ENCODE peak calls at places on chromosomes 11 and 22, in five cellular contexts. B is mesenchymal stem cell, M is fibroblast of lung, O is H9, R is mammary epithelial cell. I is an unnamed sample.

GRCh38 chr22:49400866-49401598 is 426.6 kb downstream of the BRD1 start:
- DNase-seq in B (no peak), M (no peak), O (peak; percentile 13), R (no peak), I (no peak)

GRCh38 chr11:77374611-77375031 is 73.1 kb upstream of the GDPD4 start:
- DNase-seq in B (peak; percentile 8), M (peak; percentile 61), O (no peak), R (peak; percentile 67), I (no peak)

GRCh38 chr11:5620606-5621521 is 3.9 kb upstream of the TRIM34 start:
- DNase-seq in B (peak; percentile 94), M (peak; percentile 93), O (no peak), R (peak; percentile 84), I (peak; percentile 96)

GRCh38 chr22:28027453-28028448 is 108.7 kb upstream of the PITPNB start:
- DNase-seq in B (no peak), M (no peak), O (no peak), R (no peak), I (no peak)

GRCh38 chr11:120834686-120835225 is 189.1 kb upstream of the TBCEL start:
- DNase-seq in B (no peak), M (no peak), O (no peak), R (no peak), I (no peak)

GRCh38 chr11:32121012-32121411 is 30.1 kb downstream of the RCN1 start:
- DNase-seq in B (no peak), M (no peak), O (no peak), R (no peak), I (no peak)

GRCh38 chr11:130391692-130392091 is 36.7 kb downstream of the ADAMTS8 start:
- DNase-seq in B (no peak), M (no peak), O (no peak), R (no peak), I (no peak)

GRCh38 chr11:36108812-36109498 is 165.1 kb downstream of the LDLRAD3 start:
- DNase-seq in B (no peak), M (no peak), O (no peak), R (no peak), I (no peak)

GRCh38 chr11:8033312-8033715 is 46.2 kb downstream of the EIF3F start:
- DNase-seq in B (peak; percentile 81), M (peak; percentile 75), O (peak; percentile 81), R (peak; percentile 56), I (peak; percentile 69)

GRCh38 chr22:50072714-50073538 is 12.3 kb downstream of the MLC1 start:
- DNase-seq in B (no peak), M (no peak), O (no peak), R (no peak), I (no peak)

GRCh38 chr11:89922195-89922660 is at the start of gene TRIM49D1:
- DNase-seq in B (no peak), M (no peak), O (no peak), R (no peak), I (no peak)

GRCh38 chr11:119977881-119978280 is 160.0 kb downstream of the TRIM29 start:
- DNase-seq in B (no peak), M (no peak), O (no peak), R (no peak), I (no peak)

GRCh38 chr11:73399159-73400090 is 23.2 kb downstream of the RELT start:
- DNase-seq in B (no peak), M (no peak), O (no peak), R (no peak), I (no peak)

GRCh38 chr22:39388261-39389011 is 11.1 kb upstream of the TAB1 start:
- DNase-seq in B (peak; percentile 88), M (peak; percentile 81), O (peak; percentile 98), R (peak; percentile 34), I (peak; percentile 78)

GRCh38 chr11:103537904-103538502 is 428.8 kb downstream of the DYNC2H1 start:
- DNase-seq in B (peak; percentile 26), M (no peak), O (no peak), R (peak; percentile 26), I (peak; percentile 19)

GRCh38 chr11:78784321-78785061 is 209.8 kb upstream of the NARS2 start:
- DNase-seq in B (peak; percentile 80), M (peak; percentile 86), O (no peak), R (peak; percentile 48), I (no peak)

GRCh38 chr11:24239016-24239720 is 257.7 kb upstream of the LUZP2 start:
- DNase-seq in B (peak; percentile 87), M (peak; percentile 93), O (no peak), R (no peak), I (no peak)

GRCh38 chr11:130622126-130622525 is 173.7 kb downstream of the ADAMTS15 start:
- DNase-seq in B (peak; percentile 56), M (no peak), O (no peak), R (no peak), I (no peak)

GRCh38 chr11:113404859-113405430 is 17.4 kb downstream of the ANKK1 start:
- DNase-seq in B (no peak), M (no peak), O (no peak), R (peak; percentile 39), I (no peak)

GRCh38 chr11:32581556-32581955 is 2.1 kb upstream of the EIF3M start:
- DNase-seq in B (no peak), M (no peak), O (no peak), R (no peak), I (no peak)

GRCh38 chr22:42931421-42932196 is 74.5 kb upstream of the ARFGAP3 start:
- DNase-seq in B (no peak), M (no peak), O (no peak), R (no peak), I (no peak)

GRCh38 chr11:68181719-68182451 is 31.2 kb downstream of the KMT5B start:
- DNase-seq in B (peak; percentile 73), M (no peak), O (no peak), R (no peak), I (peak; percentile 63)

GRCh38 chr11:26583550-26583949 is 11.5 kb upstream of the MUC15 start:
- DNase-seq in B (peak; percentile 60), M (no peak), O (no peak), R (peak; percentile 91), I (peak; percentile 100)

GRCh38 chr22:19708323-19709011 is 5.8 kb upstream of the SEPTIN5 start:
- DNase-seq in B (no peak), M (no peak), O (peak; percentile 24), R (no peak), I (no peak)

GRCh38 chr11:115170133-115170815 is 333.9 kb downstream of the CADM1 start:
- DNase-seq in B (peak; percentile 43), M (no peak), O (no peak), R (no peak), I (peak; percentile 71)

GRCh38 chr11:26867286-26867685 is 126.6 kb upstream of the FIBIN start:
- DNase-seq in B (peak; percentile 12), M (no peak), O (no peak), R (no peak), I (peak; percentile 18)

GRCh38 chr11:6411594-6412031 is 7.3 kb downstream of the APBB1 start:
- DNase-seq in B (no peak), M (no peak), O (no peak), R (no peak), I (no peak)

GRCh38 chr11:27213232-27213660 is 149.8 kb downstream of the CCDC34 start:
- DNase-seq in B (peak; percentile 61), M (peak; percentile 97), O (no peak), R (peak; percentile 79), I (no peak)

GRCh38 chr22:17436981-17437410 is 67.7 kb downstream of the CECR2 start:
- DNase-seq in B (no peak), M (no peak), O (peak; percentile 47), R (no peak), I (no peak)

GRCh38 chr11:118129475-118130196 is 23.0 kb downstream of the SCN4B start:
- DNase-seq in B (no peak), M (no peak), O (no peak), R (no peak), I (no peak)

GRCh38 chr11:36254739-36255138 is 34.5 kb downstream of the COMMD9 start:
- DNase-seq in B (no peak), M (peak; percentile 47), O (no peak), R (peak; percentile 50), I (no peak)

GRCh38 chr11:125128450-125128849 is 17.0 kb upstream of the TMEM218 start:
- DNase-seq in B (peak; percentile 34), M (peak; percentile 75), O (no peak), R (peak; percentile 24), I (no peak)

GRCh38 chr22:37594237-37594636 is 14.3 kb upstream of the LGALS2 start:
- DNase-seq in B (no peak), M (no peak), O (no peak), R (no peak), I (no peak)

GRCh38 chr22:42299586-42300285 is 29.3 kb upstream of the TCF20 start:
- DNase-seq in B (no peak), M (no peak), O (peak; percentile 77), R (no peak), I (no peak)

GRCh38 chr11:17978553-17979287 is 34.1 kb downstream of the SERGEF start:
- DNase-seq in B (peak; percentile 57), M (peak; percentile 36), O (peak; percentile 75), R (peak; percentile 39), I (peak; percentile 73)

GRCh38 chr22:24434472-24435322 is 7.3 kb downstream of the ADORA2A start:
- DNase-seq in B (peak; percentile 61), M (peak; percentile 35), O (no peak), R (no peak), I (no peak)

GRCh38 chr22:29031236-29031982 is 30.2 kb downstream of the C22orf31 start:
- DNase-seq in B (peak; percentile 100), M (peak; percentile 99), O (peak; percentile 74), R (peak; percentile 96), I (peak; percentile 55)

GRCh38 chr11:58711832-58712231 is 19.9 kb downstream of the GLYAT start:
- DNase-seq in B (no peak), M (no peak), O (no peak), R (no peak), I (no peak)

GRCh38 chr22:29028468-29028867 is 33.2 kb downstream of the C22orf31 start:
- DNase-seq in B (peak; percentile 20), M (no peak), O (no peak), R (no peak), I (no peak)

GRCh38 chr11:32358729-32359128 is 76.6 kb downstream of the WT1 start:
- DNase-seq in B (no peak), M (no peak), O (no peak), R (no peak), I (no peak)

GRCh38 chr11:47514825-47515647 is 37.9 kb downstream of the CELF1 start:
- DNase-seq in B (peak; percentile 91), M (peak; percentile 95), O (peak; percentile 16), R (peak; percentile 65), I (no peak)
- H3K9ac ChIP-seq in B (peak overlapping the region; percentile 30), M (no peak overlapping the region), O (no peak overlapping the region), R (no peak overlapping the region), I (no peak overlapping the region)

GRCh38 chr11:44614281-44614680 is 48.8 kb downstream of the CD82 start:
- DNase-seq in B (no peak), M (no peak), O (no peak), R (no peak), I (no peak)
- H3K9ac ChIP-seq in B (no peak overlapping the region), M (no peak overlapping the region), O (no peak overlapping the region), R (no peak overlapping the region), I (no peak overlapping the region)

GRCh38 chr11:34745209-34745608 is 124.3 kb downstream of the EHF start:
- DNase-seq in B (no peak), M (no peak), O (no peak), R (no peak), I (no peak)
- H3K9ac ChIP-seq in B (no peak overlapping the region), M (no peak overlapping the region), O (no peak overlapping the region), R (no peak overlapping the region), I (no peak overlapping the region)

GRCh38 chr11:126423743-126424142 is 68.3 kb downstream of the ST3GAL4 start:
- DNase-seq in B (no peak), M (no peak), O (no peak), R (no peak), I (no peak)
- H3K9ac ChIP-seq in B (no peak overlapping the region), M (no peak overlapping the region), O (no peak overlapping the region), R (no peak overlapping the region), I (no peak overlapping the region)